ENCODE peak calls at places on chromosomes 6 and 20, in eight cellular contexts. One of them, this sample, is unnamed.

GRCh38 chr6:18352842-18353241 is 34.3 kb upstream of the RNF144B start:
- DNase-seq in esophagus squamous epithelium: no peak
- DNase-seq in lower leg skin: peak; percentile 71
- DNase-seq in tibial nerve: no peak
- DNase-seq in uterus: no peak
- DNase-seq in A549: no peak
- DNase-seq in sigmoid colon: no peak
- DNase-seq in ovary: no peak
- DNase-seq in this sample: peak; percentile 75

GRCh38 chr6:144581807-144582537 is 296.8 kb downstream of the UTRN start:
- DNase-seq in esophagus squamous epithelium: no peak
- DNase-seq in lower leg skin: no peak
- DNase-seq in tibial nerve: no peak
- DNase-seq in uterus: no peak
- DNase-seq in A549: peak; percentile 25
- DNase-seq in sigmoid colon: no peak
- DNase-seq in ovary: no peak
- DNase-seq in this sample: no peak

GRCh38 chr20:49122920-49123319 is 65.2 kb downstream of the STAU1 start:
- DNase-seq in esophagus squamous epithelium: no peak
- DNase-seq in lower leg skin: no peak
- DNase-seq in tibial nerve: no peak
- DNase-seq in uterus: no peak
- DNase-seq in A549: no peak
- DNase-seq in sigmoid colon: no peak
- DNase-seq in ovary: no peak
- DNase-seq in this sample: no peak

GRCh38 chr20:38152175-38153010 is 12.7 kb downstream of the TGM2 start:
- DNase-seq in esophagus squamous epithelium: peak; percentile 38
- DNase-seq in lower leg skin: peak; percentile 53
- DNase-seq in tibial nerve: peak; percentile 56
- DNase-seq in uterus: peak; percentile 79
- DNase-seq in A549: peak; percentile 74
- DNase-seq in sigmoid colon: peak; percentile 90
- DNase-seq in ovary: peak; percentile 72
- DNase-seq in this sample: no peak

GRCh38 chr20:38187512-38187911 is 22.4 kb upstream of the TGM2 start:
- DNase-seq in esophagus squamous epithelium: no peak
- DNase-seq in lower leg skin: no peak
- DNase-seq in tibial nerve: no peak
- DNase-seq in uterus: no peak
- DNase-seq in A549: no peak
- DNase-seq in sigmoid colon: peak; percentile 29
- DNase-seq in ovary: no peak
- DNase-seq in this sample: no peak

GRCh38 chr6:151313060-151313459 is 73.3 kb downstream of the AKAP12 start:
- DNase-seq in esophagus squamous epithelium: no peak
- DNase-seq in lower leg skin: no peak
- DNase-seq in tibial nerve: no peak
- DNase-seq in uterus: no peak
- DNase-seq in A549: no peak
- DNase-seq in sigmoid colon: no peak
- DNase-seq in ovary: no peak
- DNase-seq in this sample: no peak

GRCh38 chr20:52143277-52143676 is 48.3 kb downstream of the ZFP64 start:
- DNase-seq in esophagus squamous epithelium: no peak
- DNase-seq in lower leg skin: no peak
- DNase-seq in tibial nerve: no peak
- DNase-seq in uterus: no peak
- DNase-seq in A549: no peak
- DNase-seq in sigmoid colon: no peak
- DNase-seq in ovary: no peak
- DNase-seq in this sample: no peak

GRCh38 chr6:52610745-52611355 is 34.0 kb upstream of the TRAM2 start:
- DNase-seq in esophagus squamous epithelium: no peak
- DNase-seq in lower leg skin: no peak
- DNase-seq in tibial nerve: no peak
- DNase-seq in uterus: no peak
- DNase-seq in A549: no peak
- DNase-seq in sigmoid colon: no peak
- DNase-seq in ovary: no peak
- DNase-seq in this sample: no peak

GRCh38 chr6:85944736-85945135 is 302.1 kb upstream of the SYNCRIP start:
- DNase-seq in esophagus squamous epithelium: no peak
- DNase-seq in lower leg skin: no peak
- DNase-seq in tibial nerve: no peak
- DNase-seq in uterus: no peak
- DNase-seq in A549: no peak
- DNase-seq in sigmoid colon: no peak
- DNase-seq in ovary: no peak
- DNase-seq in this sample: no peak

GRCh38 chr20:46900826-46901225 is 6.2 kb downstream of the EYA2 start:
- DNase-seq in esophagus squamous epithelium: no peak
- DNase-seq in lower leg skin: no peak
- DNase-seq in tibial nerve: no peak
- DNase-seq in uterus: no peak
- DNase-seq in A549: no peak
- DNase-seq in sigmoid colon: no peak
- DNase-seq in ovary: no peak
- DNase-seq in this sample: no peak

GRCh38 chr20:63968928-63969760 is 586 bp downstream of the ZNF512B start:
- DNase-seq in esophagus squamous epithelium: no peak
- DNase-seq in lower leg skin: no peak
- DNase-seq in tibial nerve: no peak
- DNase-seq in uterus: peak; percentile 23
- DNase-seq in A549: no peak
- DNase-seq in sigmoid colon: peak; percentile 63
- DNase-seq in ovary: peak; percentile 73
- DNase-seq in this sample: no peak

GRCh38 chr20:40393161-40393560 is 295.9 kb downstream of the MAFB start:
- DNase-seq in esophagus squamous epithelium: no peak
- DNase-seq in lower leg skin: no peak
- DNase-seq in tibial nerve: no peak
- DNase-seq in uterus: no peak
- DNase-seq in A549: no peak
- DNase-seq in sigmoid colon: no peak
- DNase-seq in ovary: no peak
- DNase-seq in this sample: no peak

GRCh38 chr20:56465997-56466396 is 2.4 kb upstream of the RTF2 start:
- DNase-seq in esophagus squamous epithelium: no peak
- DNase-seq in lower leg skin: no peak
- DNase-seq in tibial nerve: no peak
- DNase-seq in uterus: no peak
- DNase-seq in A549: no peak
- DNase-seq in sigmoid colon: no peak
- DNase-seq in ovary: no peak
- DNase-seq in this sample: no peak

GRCh38 chr20:17471606-17472187 is 59.5 kb downstream of the BFSP1 start:
- DNase-seq in esophagus squamous epithelium: no peak
- DNase-seq in lower leg skin: no peak
- DNase-seq in tibial nerve: no peak
- DNase-seq in uterus: no peak
- DNase-seq in A549: no peak
- DNase-seq in sigmoid colon: no peak
- DNase-seq in ovary: no peak
- DNase-seq in this sample: no peak

GRCh38 chr20:63774348-63774735 is 34.8 kb downstream of the SLC2A4RG start:
- DNase-seq in esophagus squamous epithelium: no peak
- DNase-seq in lower leg skin: no peak
- DNase-seq in tibial nerve: no peak
- DNase-seq in uterus: no peak
- DNase-seq in A549: no peak
- DNase-seq in sigmoid colon: no peak
- DNase-seq in ovary: peak; percentile 62
- DNase-seq in this sample: no peak

GRCh38 chr20:5890773-5891441 is 59.4 kb downstream of the TRMT6 start:
- DNase-seq in esophagus squamous epithelium: no peak
- DNase-seq in lower leg skin: no peak
- DNase-seq in tibial nerve: no peak
- DNase-seq in uterus: no peak
- DNase-seq in A549: no peak
- DNase-seq in sigmoid colon: no peak
- DNase-seq in ovary: no peak
- DNase-seq in this sample: no peak

GRCh38 chr6:20404641-20405032 is 3.0 kb downstream of the E2F3 start:
- DNase-seq in esophagus squamous epithelium: peak; percentile 2
- DNase-seq in lower leg skin: no peak
- DNase-seq in tibial nerve: peak; percentile 31
- DNase-seq in uterus: peak; percentile 24
- DNase-seq in A549: peak; percentile 78
- DNase-seq in sigmoid colon: no peak
- DNase-seq in ovary: no peak
- DNase-seq in this sample: no peak
- TF ChIP-seq CTCF in esophagus squamous epithelium: peak; percentile 51
- TF ChIP-seq CTCF in lower leg skin: no peak
- TF ChIP-seq CTCF in tibial nerve: peak; percentile 38
- TF ChIP-seq CTCF in uterus: peak; percentile 9
- TF ChIP-seq CTCF in A549: peak; percentile 31
- TF ChIP-seq CTCF in sigmoid colon: peak; percentile 23
- TF ChIP-seq CTCF in ovary: no peak
- TF ChIP-seq CTCF in this sample: no peak

DNA sequence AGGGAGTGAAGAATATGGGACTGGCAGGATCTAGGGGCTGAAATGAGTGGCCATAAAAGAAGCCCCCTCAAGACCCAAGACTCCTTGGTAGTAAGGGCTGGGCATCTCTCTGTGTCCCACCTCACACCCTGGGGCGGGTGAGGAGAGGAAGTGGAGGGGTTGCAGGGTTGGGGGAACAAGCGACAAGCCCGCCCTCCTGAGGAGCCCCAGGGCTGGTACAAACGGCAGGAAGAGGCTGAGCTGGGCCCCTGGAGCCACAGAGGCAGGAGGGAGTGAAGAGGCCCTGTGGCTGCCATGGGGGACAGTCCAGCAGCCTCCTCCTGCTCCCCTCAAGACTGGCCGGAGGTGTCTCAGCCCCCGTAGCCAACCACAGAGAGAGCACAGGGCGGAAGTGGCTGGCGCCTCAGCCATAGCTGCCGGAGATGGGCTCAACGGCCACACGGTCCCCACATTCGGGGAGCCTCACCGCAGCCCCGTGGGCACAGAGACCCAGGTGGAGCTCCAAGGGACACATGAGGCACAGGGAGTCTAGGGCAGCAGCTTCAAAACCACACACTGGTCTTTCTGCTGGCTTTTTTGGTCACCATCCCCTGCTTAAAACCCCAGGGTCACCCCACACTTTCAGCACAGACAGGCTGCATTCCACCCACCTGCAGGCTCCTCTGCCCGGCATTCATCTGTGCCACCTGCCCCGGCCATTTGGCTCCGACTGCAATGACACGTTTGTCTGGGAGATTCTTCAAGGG is 586 bp downstream of the C20orf203 start:
- DNase-seq in esophagus squamous epithelium: no peak
- DNase-seq in lower leg skin: no peak
- DNase-seq in tibial nerve: no peak
- DNase-seq in uterus: no peak
- DNase-seq in A549: no peak
- DNase-seq in sigmoid colon: no peak
- DNase-seq in ovary: no peak
- DNase-seq in this sample: no peak
- TF ChIP-seq POLR2A in esophagus squamous epithelium: no peak
- TF ChIP-seq POLR2A in lower leg skin: no peak
- TF ChIP-seq POLR2A in tibial nerve: no peak
- TF ChIP-seq POLR2A in uterus: no peak
- TF ChIP-seq POLR2A in A549: no peak
- TF ChIP-seq POLR2A in sigmoid colon: no peak
- TF ChIP-seq POLR2A in ovary: no peak
- TF ChIP-seq POLR2A in this sample: no peak

DNA sequence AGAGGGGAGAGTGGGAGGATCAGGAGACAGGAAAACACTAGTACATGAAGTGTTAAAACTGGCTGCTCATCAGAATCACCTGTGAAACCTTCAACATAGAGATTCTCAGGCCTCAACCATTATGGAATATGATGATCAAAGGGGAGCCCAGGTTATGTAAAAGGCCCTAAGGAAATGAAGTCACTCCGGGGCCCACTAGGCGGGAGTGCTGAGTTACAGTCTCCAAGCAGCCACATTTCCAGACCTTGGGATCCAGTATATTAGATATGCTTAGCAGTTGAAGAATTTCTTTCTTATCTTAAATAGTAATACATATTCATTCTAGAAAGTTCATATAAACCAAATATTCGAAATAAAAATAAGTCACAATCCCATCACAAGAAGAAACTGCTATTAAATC is 476.3 kb downstream of the PRKN start:
- DNase-seq in esophagus squamous epithelium: no peak
- DNase-seq in lower leg skin: no peak
- DNase-seq in tibial nerve: no peak
- DNase-seq in uterus: no peak
- DNase-seq in A549: peak; percentile 4
- DNase-seq in sigmoid colon: no peak
- DNase-seq in ovary: no peak
- DNase-seq in this sample: no peak
- TF ChIP-seq CTCF in esophagus squamous epithelium: no peak
- TF ChIP-seq CTCF in lower leg skin: no peak
- TF ChIP-seq CTCF in tibial nerve: no peak
- TF ChIP-seq CTCF in uterus: no peak
- TF ChIP-seq CTCF in A549: no peak
- TF ChIP-seq CTCF in sigmoid colon: no peak
- TF ChIP-seq CTCF in ovary: no peak
- TF ChIP-seq CTCF in this sample: no peak

DNA sequence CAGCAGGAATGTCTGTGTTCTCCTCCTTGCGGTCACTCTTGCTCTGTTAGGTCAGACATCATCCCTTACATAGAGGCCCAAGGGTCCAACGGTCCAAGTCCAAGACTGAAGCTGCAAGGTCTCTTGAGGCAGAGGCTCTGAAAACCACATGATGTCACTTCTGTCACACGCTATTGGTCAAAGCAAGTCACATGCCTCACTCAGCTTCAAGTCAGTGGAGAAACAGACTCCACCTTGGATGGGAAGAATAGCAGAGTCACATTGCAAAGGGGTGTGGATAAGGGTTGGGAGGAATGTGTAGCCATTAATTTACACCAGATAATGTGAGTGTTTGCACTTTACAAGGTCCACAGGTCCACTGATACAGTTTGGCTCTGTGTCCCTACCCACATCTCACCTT is 17.5 kb downstream of the SLC52A3 start:
- DNase-seq in esophagus squamous epithelium: no peak
- DNase-seq in lower leg skin: no peak
- DNase-seq in tibial nerve: no peak
- DNase-seq in uterus: no peak
- DNase-seq in A549: peak; percentile 49
- DNase-seq in sigmoid colon: no peak
- DNase-seq in ovary: no peak
- DNase-seq in this sample: no peak
- TF ChIP-seq POLR2A in esophagus squamous epithelium: no peak
- TF ChIP-seq POLR2A in lower leg skin: no peak
- TF ChIP-seq POLR2A in tibial nerve: no peak
- TF ChIP-seq POLR2A in uterus: no peak
- TF ChIP-seq POLR2A in A549: no peak
- TF ChIP-seq POLR2A in sigmoid colon: no peak
- TF ChIP-seq POLR2A in ovary: no peak
- TF ChIP-seq POLR2A in this sample: no peak